ENCODE peak calls at places on chromosomes 6 and 20, in ten cellular contexts. W is lower leg skin; K is mammary epithelial cell; L is activated CD4-positive, alpha-beta memory T cell treated with anti-CD3 and anti-CD28 coated beads for 36 hours; T is stimulated activated naive CD8-positive, alpha-beta T cell treated with anti-CD3 and anti-CD28 coated beads, Interleukin-15, amount 100 ng/mL, for 72 hours; O is choroid plexus epithelial cell; M is fibroblast of gingiva; F is activated T-cell treated with anti-CD3 and anti-CD28 coated beads for 1 hour; V is activated CD4-positive, CD25-positive, alpha-beta regulatory T cell; D is T-helper 9 cell. E is an unnamed sample.

GRCh38 chr6:118931436-118931835 is 3.5 kb downstream of the MCM9 start:
- DNase-seq in K (peak), O (no peak), V (no peak), D (no peak), W (no peak), L (no peak), M (no peak), F (no peak), T (no peak), E (no peak)

GRCh38 chr6:9405369-9405768 is 970.0 kb upstream of the SLC35B3 start:
- DNase-seq in T (no peak), M (peak), D (no peak), F (no peak), K (peak), W (no peak), O (peak), V (no peak), L (no peak), E (no peak)

GRCh38 chr6:88349511-88349910 is 183.4 kb upstream of the CNR1 start:
- DNase-seq in V (no peak), W (no peak), M (peak), O (peak), D (no peak), L (no peak), F (no peak), K (peak), T (no peak), E (no peak)

GRCh38 chr6:40568062-40568708 is 19.0 kb downstream of the LRFN2 start:
- DNase-seq in K (no peak), D (no peak), T (no peak), W (no peak), O (no peak), L (no peak), M (no peak), V (no peak), F (no peak), E (no peak)

GRCh38 chr6:91860951-91861350 is 1274.1 kb upstream of the MAP3K7 start:
- DNase-seq in M (no peak), O (no peak), W (no peak), F (no peak), K (no peak), L (no peak), T (no peak), D (no peak), V (no peak), E (no peak)

GRCh38 chr20:39939241-39939865 is 749.7 kb downstream of the MAFB start:
- DNase-seq in V (no peak), L (no peak), T (no peak), D (no peak), W (no peak), O (peak), K (no peak), M (no peak), F (no peak), E (no peak)

GRCh38 chr6:19734519-19734918 is 102.7 kb upstream of the ID4 start:
- DNase-seq in F (no peak), K (no peak), W (no peak), L (no peak), D (no peak), T (no peak), M (no peak), O (no peak), V (no peak), E (no peak)

GRCh38 chr6:168188974-168189678 is 110.1 kb upstream of the FRMD1 start:
- DNase-seq in L (no peak), M (no peak), V (no peak), O (no peak), W (no peak), K (no peak), F (no peak), T (no peak), D (no peak), E (no peak)

GRCh38 chr6:38080349-38080748 is 260.8 kb downstream of the ZFAND3 start:
- DNase-seq in L (no peak), M (peak), F (no peak), O (peak), W (no peak), D (no peak), V (no peak), K (no peak), T (no peak), E (no peak)

GRCh38 chr6:108541843-108542795 is 18.6 kb upstream of the FOXO3 start:
- DNase-seq in T (peak), W (peak), M (peak), O (peak), F (peak), V (peak), D (peak), L (peak), K (peak), E (peak)

GRCh38 chr6:158648682-158649131 is 1.1 kb upstream of the SYTL3 start:
- DNase-seq in F (no peak), T (peak), O (peak), W (no peak), M (peak), K (peak), V (no peak), L (peak), D (no peak), E (no peak)

GRCh38 chr6:79538481-79538971 is 1.3 kb upstream of the LCA5 start:
- DNase-seq in L (no peak), T (no peak), V (no peak), D (no peak), F (no peak), M (peak), K (peak), W (no peak), O (peak), E (no peak)

GRCh38 chr20:43188234-43188653 is 1.5 kb downstream of the PTPRT start:
- DNase-seq in M (no peak), T (no peak), O (no peak), D (no peak), L (no peak), W (no peak), F (no peak), V (no peak), K (no peak), E (no peak)

GRCh38 chr6:31935829-31936228 is 8.3 kb downstream of the C2 start:
- DNase-seq in O (no peak), T (no peak), M (no peak), K (no peak), F (no peak), D (no peak), W (no peak), V (no peak), L (no peak), E (no peak)

GRCh38 chr6:13318821-13319220 is 9.5 kb downstream of the TBC1D7 start:
- DNase-seq in D (no peak), K (no peak), T (no peak), L (no peak), V (no peak), F (no peak), M (peak), W (no peak), O (no peak), E (no peak)

GRCh38 chr20:48879609-48880008 is 41.9 kb upstream of the ARFGEF2 start:
- DNase-seq in W (no peak), F (no peak), O (peak), L (no peak), V (no peak), T (no peak), D (no peak), K (no peak), M (peak), E (no peak)

GRCh38 chr6:167913699-167914098 is 83.8 kb upstream of the KIF25 start:
- DNase-seq in T (no peak), V (no peak), D (no peak), F (no peak), L (no peak), K (no peak), M (no peak), O (no peak), W (no peak), E (no peak)

GRCh38 chr6:25302677-25303128 is 23.5 kb downstream of the CARMIL1 start:
- DNase-seq in L (no peak), V (no peak), D (no peak), O (peak), T (no peak), W (no peak), F (no peak), M (peak), K (peak), E (no peak)

GRCh38 chr6:111260570-111261298 is 173.4 kb downstream of the SLC16A10 start:
- DNase-seq in V (no peak), O (no peak), F (no peak), M (no peak), W (no peak), L (no peak), T (no peak), K (peak), D (no peak), E (no peak)

GRCh38 chr20:45934587-45935415 is at the start of gene PCIF1:
- DNase-seq in F (peak), L (peak), O (peak), W (peak), D (peak), M (peak), V (peak), T (peak), K (peak), E (peak)

GRCh38 chr6:136598048-136598447 is 47.8 kb upstream of the MAP7 start:
- DNase-seq in K (no peak), L (no peak), T (no peak), O (no peak), D (no peak), M (no peak), W (no peak), V (no peak), F (no peak), E (no peak)

GRCh38 chr20:33561981-33562601 is 72.2 kb downstream of the CBFA2T2 start:
- DNase-seq in W (peak), M (peak), D (no peak), O (peak), K (peak), L (no peak), T (no peak), F (no peak), V (no peak), E (peak)

GRCh38 chr6:122405417-122405816 is 6.0 kb downstream of the HSF2 start:
- DNase-seq in L (no peak), O (no peak), M (peak), D (no peak), K (peak), F (no peak), V (no peak), T (no peak), W (no peak), E (no peak)

GRCh38 chr20:39059036-39059435 is 96.9 kb downstream of the DHX35 start:
- DNase-seq in O (no peak), T (no peak), M (no peak), F (no peak), L (no peak), W (no peak), V (no peak), K (no peak), D (no peak), E (no peak)

GRCh38 chr6:33437666-33438065 is 16.7 kb upstream of the ZBTB9 start:
- DNase-seq in L (no peak), K (no peak), W (no peak), O (no peak), T (no peak), F (no peak), M (no peak), V (no peak), D (no peak), E (no peak)

GRCh38 chr6:108157972-108158441 is 7.8 kb upstream of the NR2E1 start:
- DNase-seq in M (no peak), O (no peak), D (no peak), T (no peak), W (no peak), L (no peak), K (no peak), V (no peak), F (no peak), E (no peak)

GRCh38 chr20:16280219-16280618 is 293.0 kb downstream of the KIF16B start:
- DNase-seq in D (no peak), V (no peak), K (no peak), F (no peak), M (no peak), O (no peak), T (no peak), W (no peak), L (no peak), E (no peak)

GRCh38 chr6:11634110-11634509 is 96.6 kb downstream of the TMEM170B start:
- DNase-seq in W (no peak), V (no peak), T (no peak), K (no peak), D (no peak), F (no peak), M (no peak), O (no peak), L (no peak), E (no peak)

GRCh38 chr6:45923831-45924391 is 91.7 kb downstream of the CLIC5 start:
- DNase-seq in V (no peak), D (no peak), T (peak), W (no peak), K (peak), M (peak), O (peak), F (no peak), L (peak), E (no peak)

GRCh38 chr6:35522660-35523658 is 10.3 kb upstream of the TULP1 start:
- DNase-seq in L (peak), M (peak), K (peak), O (peak), T (peak), V (peak), F (peak), W (peak), D (peak), E (peak)

GRCh38 chr6:41428402-41428994 is 93.1 kb downstream of the NCR2 start:
- DNase-seq in M (no peak), V (no peak), F (no peak), O (peak), T (no peak), W (no peak), K (no peak), D (no peak), L (no peak), E (no peak)

GRCh38 chr6:4732691-4733315 is 43.4 kb upstream of the CDYL start:
- DNase-seq in K (peak), D (no peak), W (peak), F (no peak), L (no peak), O (peak), T (no peak), V (no peak), M (peak), E (no peak)

GRCh38 chr20:50048420-50049166 is 64.4 kb downstream of the UBE2V1 start:
- DNase-seq in O (no peak), D (no peak), K (peak), V (no peak), L (peak), F (no peak), W (no peak), T (peak), M (peak), E (no peak)

GRCh38 chr6:119128252-119128912 is 49.9 kb upstream of the FAM184A start:
- DNase-seq in T (no peak), O (no peak), W (no peak), L (no peak), M (peak), F (no peak), K (no peak), V (no peak), D (no peak), E (no peak)

GRCh38 chr6:166275714-166276166 is 32.5 kb downstream of the PRR18 start:
- DNase-seq in T (peak), D (peak), F (peak), W (peak), M (peak), L (peak), O (peak), K (peak), V (peak), E (peak)